ENCODE peak calls at places on chromosomes 4 and X, in ten cellular contexts. G, R, D, H, I, V, F, U, K and Z are unnamed samples.

GRCh38 chrX:25156323-25156722 is 140.6 kb upstream of the ARX start:
- DNase-seq in U (no peak), D (no peak), R (no peak), H (peak; percentile 79), I (no peak), G (no peak), V (peak; percentile 37), K (no peak), F (no peak), Z (peak; percentile 20)

GRCh38 chr4:115030281-115030680 is 83.1 kb downstream of the NDST4 start:
- DNase-seq in G (no peak), H (no peak), I (no peak), U (no peak), R (no peak), V (no peak), F (no peak), K (no peak), D (no peak), Z (no peak)

GRCh38 chr4:101972791-101973190 is 182.3 kb downstream of the BANK1 start:
- DNase-seq in H (no peak), D (no peak), U (no peak), R (no peak), G (no peak), V (peak; percentile 44), K (no peak), I (no peak), F (no peak), Z (no peak)

GRCh38 chr4:25755911-25756310 is 100.3 kb downstream of the SLC34A2 start:
- DNase-seq in U (no peak), R (no peak), G (no peak), V (no peak), D (no peak), F (no peak), K (no peak), I (no peak), H (no peak), Z (no peak)

GRCh38 chrX:18931972-18932371 is 51.9 kb downstream of the PHKA2 start:
- DNase-seq in D (no peak), F (no peak), I (no peak), V (peak; percentile 1), U (no peak), R (no peak), H (peak; percentile 9), G (peak; percentile 34), K (peak; percentile 41), Z (peak; percentile 14)

GRCh38 chr4:41418444-41418843 is 119.5 kb upstream of the LIMCH1 start:
- DNase-seq in V (peak; percentile 47), K (peak; percentile 74), H (no peak), U (no peak), R (no peak), D (no peak), G (no peak), I (peak; percentile 89), F (peak; percentile 47), Z (peak; percentile 85)

GRCh38 chrX:9241427-9241826 is 207.5 kb upstream of the FAM9B start:
- DNase-seq in V (no peak), K (no peak), F (no peak), R (no peak), D (no peak), U (no peak), I (no peak), H (no peak), G (no peak), Z (no peak)

GRCh38 chr4:162234595-162234994 is 70.8 kb upstream of the FSTL5 start:
- DNase-seq in R (no peak), V (no peak), F (no peak), D (no peak), H (no peak), I (no peak), U (no peak), K (no peak), G (no peak), Z (no peak)

GRCh38 chr4:4320951-4321714 is 31.1 kb downstream of the ZBTB49 start:
- DNase-seq in R (peak; percentile 40), H (no peak), I (no peak), U (no peak), V (no peak), K (no peak), G (no peak), F (peak; percentile 39), D (no peak), Z (no peak)